ENCODE peak calls at places on chromosome 18, in five cellular contexts. Y is WERI-Rb-1, D is fibroblast of pulmonary artery, M is body of pancreas, U is heart right ventricle. N is an unnamed sample.

GRCh38 chr18:28193177-28193778 is 16.3 kb upstream of the CDH2 start:
- DNase-seq in Y (no peak), D (no peak), U (no peak), M (no peak), N (no peak)

GRCh38 chr18:57466745-57467144 is 31.6 kb downstream of the ONECUT2 start:
- DNase-seq in U (no peak), M (no peak), Y (no peak), D (no peak), N (no peak)

GRCh38 chr18:13530879-13531387 is 195.4 kb downstream of the FAM210A start:
- DNase-seq in M (peak), Y (peak), U (peak), D (peak), N (peak)

GRCh38 chr18:11591957-11592356 is 17.4 kb upstream of the SLC35G4 start:
- DNase-seq in U (no peak), Y (no peak), D (no peak), M (no peak), N (no peak)

GRCh38 chr18:9787126-9787525 is 79.0 kb downstream of the RAB31 start:
- DNase-seq in Y (no peak), U (no peak), D (no peak), M (no peak), N (peak)

GRCh38 chr18:75290737-75291358 is 80.3 kb downstream of the TSHZ1 start:
- DNase-seq in Y (no peak), D (no peak), M (no peak), U (no peak), N (no peak)

GRCh38 chr18:79200546-79201268 is 131.5 kb downstream of the ATP9B start:
- DNase-seq in U (peak), D (peak), M (no peak), Y (no peak), N (peak)

GRCh38 chr18:7369006-7369405 is 138.1 kb downstream of the LRRC30 start:
- DNase-seq in M (no peak), Y (peak), U (peak), D (peak), N (no peak)

GRCh38 chr18:1483386-1483785 is 578.7 kb downstream of the ADCYAP1 start:
- DNase-seq in M (no peak), D (peak), Y (no peak), U (no peak), N (peak)

GRCh38 chr18:48455555-48456478 is 46.6 kb upstream of the ZBTB7C start:
- DNase-seq in D (peak), Y (no peak), U (no peak), M (no peak), N (peak)

GRCh38 chr18:67001052-67001451 is 397.2 kb upstream of the CDH19 start:
- DNase-seq in D (no peak), Y (no peak), U (no peak), M (no peak), N (no peak)

GRCh38 chr18:64091526-64091925 is 57.4 kb downstream of the LINC00305 start:
- DNase-seq in U (no peak), M (no peak), D (no peak), Y (no peak), N (no peak)

GRCh38 chr18:11899063-11899462 is 9.1 kb downstream of the MPPE1 start:
- DNase-seq in Y (no peak), M (no peak), D (no peak), U (no peak), N (no peak)

GRCh38 chr18:31041346-31042067 is 1.0 kb downstream of the DSC3 start:
- DNase-seq in Y (no peak), D (peak), M (no peak), U (no peak), N (no peak)
- H3K4me3 ChIP-seq in Y (no peak), D (peak), M (no peak), U (peak), N (no peak)

DNA sequence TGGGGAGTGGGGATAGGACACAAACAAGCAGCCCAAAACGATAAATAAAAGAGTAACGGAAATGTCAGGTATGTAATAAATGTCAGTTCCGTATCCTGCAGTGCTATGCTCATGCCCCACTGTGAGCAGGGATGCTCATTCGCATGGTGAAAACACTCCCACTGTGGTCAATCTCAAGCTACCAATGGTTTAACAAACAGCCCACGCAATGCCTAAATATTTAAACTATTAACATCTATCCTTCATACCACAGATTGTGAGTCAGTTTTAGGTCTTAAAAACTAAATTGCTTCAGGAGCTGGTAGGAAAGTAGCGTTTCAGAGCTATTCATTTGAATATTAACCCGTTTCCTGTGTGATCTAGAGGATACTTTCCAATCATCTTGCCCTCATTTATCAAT is 207.4 kb downstream of the TCF4 start:
- DNase-seq in Y (no peak), U (no peak), D (no peak), M (no peak), N (no peak)
- TF ChIP-seq CTCF in Y (no peak), U (no peak), D (no peak), M (no peak), N (no peak)

GRCh38 chr18:77249583-77250500 is at the start of gene GALR1:
- DNase-seq in U (no peak), Y (peak), D (no peak), M (no peak), N (peak)
- H3K4me3 ChIP-seq in U (peak), Y (peak), D (peak), M (no peak), N (peak)

GRCh38 chr18:62715439-62715792 is at the start of gene PHLPP1:
- DNase-seq in M (no peak), Y (no peak), U (no peak), D (no peak), N (no peak)

GRCh38 chr18:62715829-62716678 is 713 bp downstream of the PHLPP1 start:
- DNase-seq in U (peak), Y (peak), D (peak), M (peak), N (peak)

GRCh38 chr18:62717850-62718229 is 2.5 kb downstream of the PHLPP1 start:
- DNase-seq in D (peak), U (no peak), Y (no peak), M (no peak), N (peak)

GRCh38 chr18:62717059-62717849 is 1.9 kb downstream of the PHLPP1 start:
- DNase-seq in D (peak), Y (no peak), U (peak), M (peak), N (peak)

DNA sequence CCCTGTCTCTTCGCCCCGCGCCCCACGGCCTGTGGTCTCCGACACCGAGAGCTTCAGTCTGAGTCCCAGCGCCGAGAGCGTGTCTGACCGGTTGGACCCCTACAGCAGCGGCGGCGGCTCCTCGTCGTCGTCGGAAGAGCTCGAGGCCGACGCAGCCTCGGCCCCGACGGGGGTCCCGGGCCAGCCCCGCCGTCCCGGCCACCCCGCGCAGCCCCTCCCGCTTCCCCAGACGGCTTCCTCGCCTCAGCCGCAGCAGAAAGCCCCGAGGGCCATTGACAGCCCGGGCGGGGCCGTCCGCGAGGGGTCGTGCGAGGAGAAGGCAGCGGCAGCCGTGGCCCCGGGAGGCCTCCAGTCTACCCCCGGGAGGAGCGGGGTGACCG is 1.3 kb downstream of the PHLPP1 start:
- DNase-seq in U (peak), Y (peak), D (no peak), M (peak), N (no peak)
- TF ChIP-seq CTCF in U (peak), Y (peak), D (no peak), M (no peak), N (no peak)

GRCh38 chr18:50280707-50281294 is 522 bp downstream of the MBD1 start:
- DNase-seq in Y (no peak), U (no peak), M (no peak), D (no peak), N (no peak)

GRCh38 chr18:50277935-50278334 is 3.4 kb downstream of the MBD1 start:
- DNase-seq in M (no peak), U (no peak), D (peak), Y (no peak), N (peak)

GRCh38 chr18:50281972-50282520 is 723 bp upstream of the MBD1 start:
- DNase-seq in D (no peak), M (no peak), U (no peak), Y (no peak), N (no peak)

GRCh38 chr18:50281295-50281971 is at the start of gene MBD1:
- DNase-seq in U (peak), M (peak), D (peak), Y (peak), N (peak)

GRCh38 chr18:50279752-50280151 is 1.6 kb downstream of the MBD1 start:
- DNase-seq in U (no peak), M (no peak), D (no peak), Y (no peak), N (no peak)
- H3K4me3 ChIP-seq in U (peak), M (no peak), D (peak), Y (no peak), N (peak)

GRCh38 chr18:31688601-31689000 is 4.2 kb upstream of the B4GALT6 start:
- DNase-seq in M (no peak), U (no peak), D (no peak), Y (no peak), N (no peak)

GRCh38 chr18:31687016-31687415 is 2.6 kb upstream of the B4GALT6 start:
- DNase-seq in M (no peak), U (no peak), D (no peak), Y (no peak), N (no peak)

GRCh38 chr18:31686572-31686971 is 2.2 kb upstream of the B4GALT6 start:
- DNase-seq in D (no peak), U (no peak), M (no peak), Y (no peak), N (no peak)

GRCh38 chr18:31685097-31686082 is 1.0 kb upstream of the B4GALT6 start:
- DNase-seq in Y (peak), U (peak), M (peak), D (peak), N (peak)

DNA sequence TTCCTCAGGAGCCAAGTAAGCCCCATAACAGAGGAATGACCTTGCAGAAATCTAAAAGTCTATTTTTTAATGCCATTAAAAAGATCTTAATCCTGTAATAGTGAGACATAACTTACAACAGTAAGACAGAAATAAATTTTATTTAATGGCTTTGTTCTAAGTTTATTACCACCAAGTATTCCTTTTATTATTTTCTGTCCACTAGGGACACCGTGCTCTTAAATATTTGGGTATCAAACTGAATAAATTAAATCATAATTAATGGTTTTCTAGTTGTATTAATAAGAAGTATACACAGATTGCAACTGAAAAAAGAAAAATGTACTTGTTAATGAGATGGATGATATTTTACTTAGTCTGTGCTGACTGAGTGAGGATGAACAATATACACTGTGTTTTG is 3.1 kb upstream of the B4GALT6 start:
- DNase-seq in Y (no peak), U (no peak), M (no peak), D (no peak), N (no peak)
- TF ChIP-seq CTCF in Y (no peak), U (no peak), M (no peak), D (peak), N (peak)

DNA sequence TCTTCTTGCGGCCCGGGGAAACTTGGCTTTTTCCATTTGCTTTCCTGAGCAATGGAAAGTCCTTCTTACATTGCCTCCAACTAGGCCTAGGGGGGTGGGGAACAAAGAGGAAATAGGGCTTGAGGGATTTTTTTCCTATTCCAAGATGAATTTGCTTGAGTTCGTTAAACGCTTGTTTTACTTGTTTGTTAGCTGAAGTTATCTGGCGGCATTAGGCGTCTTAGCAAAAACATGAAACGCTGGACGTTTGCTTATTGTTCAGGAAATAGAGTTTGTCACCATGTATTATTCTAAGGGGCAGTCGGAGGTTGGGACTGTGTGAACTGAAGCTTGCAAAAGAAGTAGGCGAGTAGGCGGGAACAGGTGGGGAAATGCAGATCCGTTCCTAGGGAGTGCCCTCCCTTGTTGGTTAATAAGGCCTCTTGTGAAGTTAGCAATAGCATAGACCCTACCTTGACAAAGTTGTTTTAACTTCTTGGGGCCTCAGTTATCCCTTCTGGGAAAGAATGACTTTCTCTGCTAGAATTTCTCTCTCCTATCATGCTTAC is 1.9 kb downstream of the CABLES1 start:
- DNase-seq in Y (no peak), U (no peak), M (no peak), D (peak), N (peak)
- H3K4me3 ChIP-seq in Y (no peak), U (peak), M (no peak), D (peak), N (peak)

N was measured in fibroblast of the aortic adventitia.